ENCODE peak calls at places on chromosomes 16 and 17, in seven cellular contexts. Q is stomach, V is fibroblast of the aortic adventitia, F is osteocyte, W is left ventricle myocardium inferior, O is heart left ventricle, U is psoas muscle. X is an unnamed sample.
A peak's percentile ranks its signal among the peaks of the same experiment; 100 is the strongest.

GRCh38 chr17:72432143-72432604 is 311.4 kb downstream of the SOX9 start:
- DNase-seq in U (no peak), O (no peak), F (no peak), Q (no peak), W (no peak), V (no peak), X (no peak)

GRCh38 chr16:72787519-72788268 is 260.2 kb downstream of the ZFHX3 start:
- DNase-seq in V (peak; percentile 53), W (peak; percentile 49), Q (peak; percentile 77), F (peak; percentile 89), O (no peak), U (peak; percentile 53), X (peak; percentile 69)

GRCh38 chr17:8857919-8858318 is 9.6 kb downstream of the PIK3R6 start:
- DNase-seq in Q (no peak), U (no peak), W (peak; percentile 41), F (peak; percentile 91), O (peak; percentile 63), V (peak; percentile 18), X (no peak)

GRCh38 chr17:57045868-57046671 is 39.0 kb upstream of the AKAP1 start:
- DNase-seq in U (peak; percentile 36), Q (peak; percentile 70), O (peak; percentile 18), V (no peak), W (no peak), F (no peak), X (no peak)

GRCh38 chr16:27230562-27230991 is 27.3 kb downstream of the KDM8 start:
- DNase-seq in U (no peak), W (no peak), F (no peak), O (no peak), V (no peak), Q (peak; percentile 76), X (peak; percentile 25)

GRCh38 chr16:84514874-84515835 is 10.7 kb upstream of the MEAK7 start:
- DNase-seq in Q (peak; percentile 61), F (no peak), U (no peak), W (peak; percentile 30), V (no peak), O (peak; percentile 47), X (no peak)

GRCh38 chr16:1498899-1499676 is 5.9 kb downstream of the TELO2 start:
- DNase-seq in O (no peak), Q (no peak), V (no peak), F (no peak), U (no peak), W (no peak), X (no peak)

GRCh38 chr17:67570797-67571196 is 146.9 kb upstream of the NOL11 start:
- DNase-seq in O (no peak), W (no peak), V (no peak), F (no peak), Q (no peak), U (no peak), X (no peak)

GRCh38 chr17:13522749-13523148 is 79.0 kb downstream of the HS3ST3A1 start:
- DNase-seq in W (no peak), O (no peak), F (no peak), Q (no peak), U (no peak), V (no peak), X (no peak)

GRCh38 chr17:50863221-50863843 is 2.8 kb downstream of the TOB1 start:
- DNase-seq in V (peak; percentile 41), U (no peak), F (peak; percentile 70), W (no peak), Q (peak; percentile 59), O (no peak), X (peak; percentile 59)

GRCh38 chr17:65696739-65697394 is 135.4 kb upstream of the AXIN2 start:
- DNase-seq in Q (no peak), V (peak; percentile 41), O (no peak), F (no peak), W (no peak), U (no peak), X (peak; percentile 66)

GRCh38 chr17:33463887-33464286 is 170.8 kb upstream of the ASIC2 start:
- DNase-seq in V (no peak), W (no peak), Q (no peak), U (no peak), O (no peak), F (no peak), X (no peak)

GRCh38 chr17:67359960-67360817 is 6.2 kb downstream of the PSMD12 start:
- DNase-seq in F (no peak), V (peak; percentile 49), Q (no peak), U (no peak), O (no peak), W (no peak), X (peak; percentile 46)

GRCh38 chr17:81516439-81516838 is 3.8 kb upstream of the ACTG1 start:
- DNase-seq in O (no peak), V (no peak), F (no peak), U (peak; percentile 22), W (no peak), Q (no peak), X (peak; percentile 0)

GRCh38 chr17:33572615-33573014 is 279.5 kb upstream of the ASIC2 start:
- DNase-seq in W (no peak), Q (no peak), V (no peak), F (no peak), O (no peak), U (no peak), X (no peak)

GRCh38 chr17:2347805-2348685 is 10.7 kb downstream of the SGSM2 start:
- DNase-seq in U (peak; percentile 71), W (no peak), Q (peak; percentile 78), O (no peak), V (peak; percentile 63), F (no peak), X (peak; percentile 66)

DNA sequence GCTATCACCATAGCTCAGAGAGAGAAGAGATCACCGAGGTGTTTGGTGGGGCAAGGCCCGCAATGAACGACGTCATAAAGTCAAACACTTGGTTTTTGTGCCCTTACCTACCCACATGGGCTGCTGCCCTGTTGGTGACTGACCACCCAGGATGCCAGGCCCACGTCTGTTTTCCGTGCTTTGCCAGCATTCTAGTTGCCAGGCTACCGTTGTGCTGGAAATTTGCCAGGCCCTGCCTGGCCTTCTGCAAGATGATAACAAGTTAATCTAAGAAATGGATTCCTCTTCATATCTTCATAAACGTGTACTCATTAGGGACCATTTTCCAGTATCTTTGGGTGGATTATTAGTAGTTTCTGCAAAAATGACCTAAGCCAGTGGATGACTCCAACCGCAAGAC is 35.4 kb downstream of the SLC6A4 start:
- DNase-seq in O (no peak), W (no peak), Q (no peak), U (no peak), V (no peak), F (no peak), X (no peak)
- TF ChIP-seq CTCF in O (no peak), W (no peak), Q (no peak), U (no peak), V (no peak), F (no peak), X (no peak)

GRCh38 chr16:78794581-78795300 is 695.3 kb downstream of the WWOX start:
- DNase-seq in U (no peak), Q (no peak), O (no peak), V (no peak), F (no peak), W (no peak), X (no peak)

GRCh38 chr16:78792952-78793351 is 693.5 kb downstream of the WWOX start:
- DNase-seq in O (no peak), W (no peak), U (no peak), Q (no peak), V (no peak), F (no peak), X (no peak)

GRCh38 chr16:78789556-78789955 is 690.1 kb downstream of the WWOX start:
- DNase-seq in V (no peak), Q (no peak), F (no peak), O (no peak), U (no peak), W (no peak), X (no peak)

GRCh38 chr16:78791011-78791410 is 691.6 kb downstream of the WWOX start:
- DNase-seq in W (no peak), V (no peak), Q (no peak), O (no peak), F (no peak), U (no peak), X (no peak)

GRCh38 chr16:78791926-78792325 is 692.5 kb downstream of the WWOX start:
- DNase-seq in O (no peak), Q (no peak), U (no peak), V (no peak), F (no peak), W (no peak), X (no peak)
- TF ChIP-seq CTCF in O (no peak), Q (no peak), U (no peak), V (no peak), F (no peak), W (no peak), X (no peak)

DNA sequence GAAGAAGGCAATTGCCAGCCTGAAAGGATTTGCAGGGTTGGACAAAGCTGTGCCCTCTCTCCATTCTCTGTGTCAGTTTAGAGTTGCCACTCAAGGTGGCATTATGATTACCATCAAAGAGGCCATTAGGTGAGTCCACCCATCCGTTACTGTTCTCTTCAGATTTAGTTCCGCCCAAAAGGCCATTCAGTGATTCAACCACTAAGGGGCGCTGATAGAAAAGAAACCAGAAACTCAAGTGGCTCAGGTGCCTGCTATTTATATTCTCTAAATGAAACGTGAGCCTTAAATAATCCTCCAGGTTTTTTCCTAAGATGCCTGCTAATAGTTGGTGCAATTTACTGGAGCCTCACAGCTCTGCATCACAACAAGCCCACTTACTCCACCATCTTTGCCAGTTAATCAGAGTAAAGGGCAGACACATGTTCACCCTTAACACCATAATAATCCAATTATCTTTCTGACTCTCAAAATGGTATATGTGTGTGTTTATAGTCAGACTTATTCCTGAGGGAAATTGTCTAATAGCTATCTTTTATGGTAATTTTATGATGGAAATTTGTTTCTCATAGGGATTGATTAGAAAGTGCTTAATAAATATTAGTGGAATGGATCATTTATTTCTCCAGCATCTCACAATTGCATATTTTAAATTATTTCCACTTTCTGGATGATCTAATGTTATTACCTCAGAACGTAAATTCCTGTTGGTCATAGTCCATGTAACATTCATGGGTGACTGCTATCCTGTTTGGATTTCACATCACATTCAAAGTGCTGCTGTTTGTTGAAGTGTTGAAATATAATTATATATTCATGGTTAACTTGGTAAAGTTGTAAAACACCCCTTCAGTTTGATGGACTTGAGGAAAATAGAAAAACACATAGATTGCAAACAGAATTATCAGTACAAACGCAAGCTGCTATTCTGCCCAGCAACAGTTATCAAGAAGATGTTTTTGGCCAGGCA is 59.3 kb downstream of the TANGO6 start:
- DNase-seq in Q (no peak), V (peak; percentile 74), F (no peak), W (no peak), O (no peak), U (no peak), X (peak; percentile 79)
- TF ChIP-seq CTCF in Q (peak; percentile 51), V (peak; percentile 79), F (peak; percentile 81), W (peak; percentile 75), O (peak; percentile 64), U (peak; percentile 71), X (peak; percentile 79)

GRCh38 chr16:55037051-55037450 is 106.4 kb downstream of the IRX5 start:
- DNase-seq in U (no peak), O (no peak), W (no peak), Q (no peak), F (no peak), V (no peak), X (no peak)

GRCh38 chr16:55036371-55036821 is 105.7 kb downstream of the IRX5 start:
- DNase-seq in U (no peak), Q (no peak), F (no peak), O (no peak), V (no peak), W (no peak), X (no peak)

GRCh38 chr16:55035956-55036355 is 105.3 kb downstream of the IRX5 start:
- DNase-seq in F (no peak), U (no peak), O (no peak), V (no peak), Q (no peak), W (no peak), X (no peak)

GRCh38 chr16:55033225-55034156 is 102.8 kb downstream of the IRX5 start:
- DNase-seq in O (no peak), Q (no peak), U (no peak), V (no peak), F (no peak), W (no peak), X (no peak)

GRCh38 chr16:55035037-55035436 is 104.4 kb downstream of the IRX5 start:
- DNase-seq in O (no peak), F (no peak), U (no peak), W (no peak), Q (peak; percentile 32), V (peak; percentile 12), X (peak; percentile 22)
- TF ChIP-seq CTCF in O (peak; percentile 17), F (peak; percentile 48), U (peak; percentile 38), W (peak; percentile 53), Q (no peak), V (peak; percentile 39), X (peak; percentile 48)

X was measured in cardiac muscle cell.